ENCODE peak calls at places on chromosome 21, in five cellular contexts. Z is HEK293T, O is epithelial cell of prostate, K is H54, I is NCI-H1105 treated with DMSO at 0.1 percent for 48 hours. Q is an unnamed sample.

GRCh38 chr21:32690085-32690484 is 37.7 kb downstream of the SYNJ1 start:
- DNase-seq in Z (no peak), O (no peak), K (no peak), I (no peak), Q (no peak)

GRCh38 chr21:35273331-35273730 is 224.2 kb upstream of the RUNX1 start:
- DNase-seq in Z (no peak), O (no peak), K (no peak), I (no peak), Q (no peak)

GRCh38 chr21:44379991-44380865 is 26.8 kb downstream of the TRPM2 start:
- DNase-seq in Z (no peak), O (no peak), K (no peak), I (no peak), Q (no peak)

GRCh38 chr21:38266732-38267131 is 9.9 kb downstream of the KCNJ15 start:
- DNase-seq in Z (no peak), O (no peak), K (peak; percentile 16), I (no peak), Q (no peak)

GRCh38 chr21:17688912-17689874 is 76.5 kb upstream of the BTG3 start:
- DNase-seq in Z (no peak), O (peak; percentile 86), K (no peak), I (peak; percentile 85), Q (peak; percentile 90)

GRCh38 chr21:44432841-44433790 is 22.2 kb upstream of the LRRC3 start:
- DNase-seq in Z (no peak), O (no peak), K (no peak), I (no peak), Q (no peak)

GRCh38 chr21:33976082-33976979 is 60.7 kb upstream of the ATP5PO start:
- DNase-seq in Z (no peak), O (peak; percentile 97), K (peak; percentile 87), I (no peak), Q (peak; percentile 95)

GRCh38 chr21:31887596-31887920 is 14.7 kb downstream of the HUNK start:
- DNase-seq in Z (no peak), O (no peak), K (no peak), I (no peak), Q (no peak)

GRCh38 chr21:14683021-14683420 is 136.9 kb upstream of the SAMSN1 start:
- DNase-seq in Z (no peak), O (no peak), K (no peak), I (no peak), Q (no peak)

GRCh38 chr21:17540530-17540929 is 27.7 kb downstream of the CXADR start:
- DNase-seq in Z (no peak), O (no peak), K (no peak), I (no peak), Q (no peak)

GRCh38 chr21:43806017-43806710 is 16.8 kb downstream of the RRP1 start:
- DNase-seq in Z (no peak), O (no peak), K (no peak), I (no peak), Q (no peak)

GRCh38 chr21:43603641-43604504 is 55.4 kb downstream of the HSF2BP start:
- DNase-seq in Z (no peak), O (no peak), K (no peak), I (no peak), Q (no peak)

GRCh38 chr21:16418663-16419062 is 688.9 kb downstream of the USP25 start:
- DNase-seq in Z (no peak), O (no peak), K (no peak), I (no peak), Q (no peak)

GRCh38 chr21:35223480-35224156 is 174.5 kb upstream of the RUNX1 start:
- DNase-seq in Z (no peak), O (no peak), K (no peak), I (peak; percentile 15), Q (no peak)